ENCODE peak calls at places on chromosomes 6 and 20, in five cellular contexts. One of them, this sample, is unnamed.

GRCh38 chr20:37711987-37712961 is 18.4 kb downstream of the CTNNBL1 start:
- DNase-seq in activated B cell treated with CpG ODN at 0.5 μM for 24 hours: no peak
- DNase-seq in H9: no peak
- DNase-seq in uterus: no peak
- DNase-seq in CD4-positive, alpha-beta T cell: no peak
- DNase-seq in this sample: no peak

GRCh38 chr20:49790077-49790798 is 22.4 kb upstream of the SLC9A8 start:
- DNase-seq in CD4-positive, alpha-beta T cell: no peak
- DNase-seq in uterus: no peak
- DNase-seq in activated B cell treated with CpG ODN at 0.5 μM for 24 hours: no peak
- DNase-seq in H9: no peak
- DNase-seq in this sample: no peak

GRCh38 chr6:139852484-139853140 is 478.2 kb upstream of the CITED2 start:
- DNase-seq in uterus: no peak
- DNase-seq in CD4-positive, alpha-beta T cell: no peak
- DNase-seq in activated B cell treated with CpG ODN at 0.5 μM for 24 hours: no peak
- DNase-seq in H9: no peak
- DNase-seq in this sample: no peak

GRCh38 chr20:32731882-32732266 is 11.4 kb downstream of the COMMD7 start:
- DNase-seq in H9: no peak
- DNase-seq in activated B cell treated with CpG ODN at 0.5 μM for 24 hours: no peak
- DNase-seq in CD4-positive, alpha-beta T cell: no peak
- DNase-seq in uterus: no peak
- DNase-seq in this sample: no peak

GRCh38 chr6:54266400-54266923 is 41.8 kb upstream of the TINAG start:
- DNase-seq in activated B cell treated with CpG ODN at 0.5 μM for 24 hours: no peak
- DNase-seq in H9: peak; percentile 44
- DNase-seq in CD4-positive, alpha-beta T cell: no peak
- DNase-seq in uterus: no peak
- DNase-seq in this sample: no peak

GRCh38 chr6:163635731-163636344 is 221.3 kb downstream of the QKI start:
- DNase-seq in CD4-positive, alpha-beta T cell: no peak
- DNase-seq in H9: no peak
- DNase-seq in activated B cell treated with CpG ODN at 0.5 μM for 24 hours: no peak
- DNase-seq in uterus: no peak
- DNase-seq in this sample: no peak

GRCh38 chr20:35093245-35093884 is 758 bp upstream of the TRPC4AP start:
- DNase-seq in activated B cell treated with CpG ODN at 0.5 μM for 24 hours: no peak
- DNase-seq in CD4-positive, alpha-beta T cell: no peak
- DNase-seq in uterus: no peak
- DNase-seq in H9: no peak
- DNase-seq in this sample: no peak

GRCh38 chr20:41505198-41505597 is 113.0 kb downstream of the CHD6 start:
- DNase-seq in activated B cell treated with CpG ODN at 0.5 μM for 24 hours: no peak
- DNase-seq in H9: no peak
- DNase-seq in CD4-positive, alpha-beta T cell: no peak
- DNase-seq in uterus: no peak
- DNase-seq in this sample: no peak

GRCh38 chr6:129402244-129402643 is 307.7 kb downstream of the ARHGAP18 start:
- DNase-seq in uterus: no peak
- DNase-seq in activated B cell treated with CpG ODN at 0.5 μM for 24 hours: no peak
- DNase-seq in CD4-positive, alpha-beta T cell: no peak
- DNase-seq in H9: no peak
- DNase-seq in this sample: no peak

GRCh38 chr6:74115674-74116073 is 419.7 kb downstream of the CD109 start:
- DNase-seq in uterus: no peak
- DNase-seq in activated B cell treated with CpG ODN at 0.5 μM for 24 hours: no peak
- DNase-seq in CD4-positive, alpha-beta T cell: no peak
- DNase-seq in H9: no peak
- DNase-seq in this sample: no peak

GRCh38 chr6:142302427-142303190 is 802 bp downstream of the ADGRG6 start:
- DNase-seq in uterus: no peak
- DNase-seq in H9: peak; percentile 33
- DNase-seq in activated B cell treated with CpG ODN at 0.5 μM for 24 hours: no peak
- DNase-seq in CD4-positive, alpha-beta T cell: no peak
- DNase-seq in this sample: no peak

GRCh38 chr6:114310053-114310452 is 32.8 kb downstream of the HS3ST5 start:
- DNase-seq in activated B cell treated with CpG ODN at 0.5 μM for 24 hours: no peak
- DNase-seq in CD4-positive, alpha-beta T cell: no peak
- DNase-seq in uterus: no peak
- DNase-seq in H9: no peak
- DNase-seq in this sample: no peak

GRCh38 chr6:37495199-37495913 is 4.3 kb downstream of the CCDC167 start:
- DNase-seq in activated B cell treated with CpG ODN at 0.5 μM for 24 hours: no peak
- DNase-seq in H9: no peak
- DNase-seq in CD4-positive, alpha-beta T cell: no peak
- DNase-seq in uterus: no peak
- DNase-seq in this sample: no peak

GRCh38 chr6:3454206-3455016 is 2.4 kb downstream of the SLC22A23 start:
- DNase-seq in activated B cell treated with CpG ODN at 0.5 μM for 24 hours: no peak
- DNase-seq in uterus: no peak
- DNase-seq in H9: no peak
- DNase-seq in CD4-positive, alpha-beta T cell: no peak
- DNase-seq in this sample: no peak

GRCh38 chr6:120451508-120451907 is 882.8 kb downstream of the TBC1D32 start:
- DNase-seq in CD4-positive, alpha-beta T cell: no peak
- DNase-seq in H9: no peak
- DNase-seq in uterus: no peak
- DNase-seq in activated B cell treated with CpG ODN at 0.5 μM for 24 hours: no peak
- DNase-seq in this sample: no peak

GRCh38 chr6:79628466-79629288 is 2.5 kb upstream of the SH3BGRL2 start:
- DNase-seq in H9: no peak
- DNase-seq in CD4-positive, alpha-beta T cell: no peak
- DNase-seq in activated B cell treated with CpG ODN at 0.5 μM for 24 hours: no peak
- DNase-seq in uterus: no peak
- DNase-seq in this sample: no peak

GRCh38 chr6:33410711-33411631 is at the start of gene PHF1:
- DNase-seq in activated B cell treated with CpG ODN at 0.5 μM for 24 hours: peak; percentile 86
- DNase-seq in uterus: no peak
- DNase-seq in CD4-positive, alpha-beta T cell: no peak
- DNase-seq in H9: no peak
- DNase-seq in this sample: peak; percentile 31

GRCh38 chr6:101294676-101295075 is 98.8 kb upstream of the GRIK2 start:
- DNase-seq in CD4-positive, alpha-beta T cell: no peak
- DNase-seq in activated B cell treated with CpG ODN at 0.5 μM for 24 hours: no peak
- DNase-seq in H9: no peak
- DNase-seq in uterus: no peak
- DNase-seq in this sample: no peak

GRCh38 chr6:72620866-72621242 is 1.0 kb upstream of the KCNQ5 start:
- DNase-seq in activated B cell treated with CpG ODN at 0.5 μM for 24 hours: peak; percentile 16
- DNase-seq in CD4-positive, alpha-beta T cell: peak; percentile 33
- DNase-seq in H9: peak; percentile 31
- DNase-seq in uterus: no peak
- DNase-seq in this sample: no peak

GRCh38 chr6:127794405-127794804 is 106.5 kb downstream of the THEMIS start:
- DNase-seq in CD4-positive, alpha-beta T cell: no peak
- DNase-seq in activated B cell treated with CpG ODN at 0.5 μM for 24 hours: no peak
- DNase-seq in H9: no peak
- DNase-seq in uterus: no peak
- DNase-seq in this sample: no peak

GRCh38 chr6:166344240-166344639 is 1.9 kb upstream of the SFT2D1 start:
- DNase-seq in uterus: no peak
- DNase-seq in CD4-positive, alpha-beta T cell: no peak
- DNase-seq in activated B cell treated with CpG ODN at 0.5 μM for 24 hours: no peak
- DNase-seq in H9: no peak
- DNase-seq in this sample: no peak

DNA sequence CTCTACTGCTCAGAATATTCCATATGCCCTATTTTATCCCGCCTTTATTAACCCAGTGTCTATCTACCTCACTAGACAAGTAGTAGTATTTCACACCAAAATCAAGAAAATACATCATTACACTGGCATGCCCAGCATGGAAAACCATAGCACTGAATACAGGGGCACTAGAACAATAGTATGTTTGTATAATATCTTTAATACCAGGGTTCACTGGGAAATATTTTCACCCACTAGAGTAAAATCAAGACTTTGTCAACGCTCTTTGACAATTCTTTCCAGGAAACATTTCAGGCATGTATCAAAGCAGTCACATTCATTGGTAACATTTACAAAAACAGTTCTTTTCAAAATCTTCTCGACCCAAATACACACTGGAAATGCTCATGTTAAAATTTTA is 119.3 kb upstream of the BEND6 start:
- DNase-seq in CD4-positive, alpha-beta T cell: no peak
- DNase-seq in H9: no peak
- DNase-seq in activated B cell treated with CpG ODN at 0.5 μM for 24 hours: no peak
- DNase-seq in uterus: no peak
- DNase-seq in this sample: no peak
- TF ChIP-seq CTCF in CD4-positive, alpha-beta T cell: no peak
- TF ChIP-seq CTCF in H9: no peak
- TF ChIP-seq CTCF in activated B cell treated with CpG ODN at 0.5 μM for 24 hours: no peak
- TF ChIP-seq CTCF in uterus: no peak
- TF ChIP-seq CTCF in this sample: no peak

GRCh38 chr6:169654590-169655391 is 47.0 kb downstream of the WDR27 start:
- DNase-seq in CD4-positive, alpha-beta T cell: peak; percentile 72
- DNase-seq in uterus: peak; percentile 79
- DNase-seq in H9: no peak
- DNase-seq in activated B cell treated with CpG ODN at 0.5 μM for 24 hours: no peak
- DNase-seq in this sample: peak; percentile 63
- TF ChIP-seq CTCF in CD4-positive, alpha-beta T cell: no peak
- TF ChIP-seq CTCF in uterus: peak; percentile 19
- TF ChIP-seq CTCF in H9: peak; percentile 37
- TF ChIP-seq CTCF in activated B cell treated with CpG ODN at 0.5 μM for 24 hours: no peak
- TF ChIP-seq CTCF in this sample: no peak

DNA sequence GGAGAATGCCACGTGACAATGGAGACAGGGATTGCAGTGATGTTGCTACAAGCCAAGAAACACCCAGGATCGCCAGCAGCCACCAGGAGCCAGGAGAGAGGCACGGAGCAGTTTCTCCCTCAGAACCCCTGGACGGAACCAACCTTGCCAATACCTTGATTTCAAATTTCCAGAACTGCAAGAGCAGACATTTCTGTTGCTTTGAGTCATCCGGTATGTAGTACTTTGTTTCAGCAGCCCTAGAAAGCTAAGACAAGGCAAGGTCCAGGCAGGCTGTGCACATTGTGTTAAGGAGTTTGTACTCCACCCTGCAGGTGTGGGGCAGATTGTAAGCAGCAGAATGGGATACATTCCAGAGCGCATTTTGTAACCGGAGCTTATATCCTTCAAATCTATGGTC is 48.3 kb downstream of the TRERF1 start:
- DNase-seq in CD4-positive, alpha-beta T cell: no peak
- DNase-seq in H9: no peak
- DNase-seq in activated B cell treated with CpG ODN at 0.5 μM for 24 hours: no peak
- DNase-seq in uterus: no peak
- DNase-seq in this sample: no peak
- TF ChIP-seq CTCF in CD4-positive, alpha-beta T cell: no peak
- TF ChIP-seq CTCF in H9: peak; percentile 22
- TF ChIP-seq CTCF in activated B cell treated with CpG ODN at 0.5 μM for 24 hours: no peak
- TF ChIP-seq CTCF in uterus: no peak
- TF ChIP-seq CTCF in this sample: no peak

DNA sequence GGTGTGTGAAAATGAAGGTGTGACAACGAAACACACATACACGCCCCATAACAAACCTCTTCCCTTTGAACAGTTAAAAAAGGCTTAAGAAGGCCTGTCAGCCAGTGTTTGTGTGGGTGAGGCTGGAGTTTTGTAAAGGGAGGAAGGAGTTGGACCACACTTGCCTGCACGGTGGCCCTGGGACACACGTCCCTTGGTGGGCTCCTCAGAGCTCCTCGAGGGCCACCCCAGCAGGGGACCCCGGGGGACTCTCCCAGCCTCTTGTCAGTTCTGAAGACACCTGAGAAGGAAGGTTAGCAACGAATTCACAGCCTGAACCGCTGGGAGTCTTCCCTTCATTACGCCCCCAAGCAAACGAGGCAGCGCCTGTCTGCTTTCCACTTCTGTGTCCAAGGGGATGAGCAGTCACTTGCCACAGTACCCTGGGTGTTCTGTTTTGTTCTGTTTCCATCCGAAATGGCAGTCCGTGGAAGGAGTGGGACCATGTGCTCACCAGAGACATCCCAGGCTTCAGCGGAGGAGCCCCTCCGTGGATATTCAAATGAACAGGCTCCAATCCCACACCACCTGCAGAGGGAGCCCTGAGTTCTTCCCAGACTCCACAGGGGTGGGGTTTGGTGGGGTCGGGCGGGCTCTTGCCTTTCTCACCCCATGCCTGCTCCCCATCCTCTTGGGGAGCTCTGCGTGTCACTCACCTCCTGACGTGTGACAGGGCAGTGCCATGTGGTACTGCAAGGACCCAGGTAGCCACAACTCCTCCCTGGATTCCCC is 68.6 kb downstream of the NRN1 start:
- DNase-seq in activated B cell treated with CpG ODN at 0.5 μM for 24 hours: no peak
- DNase-seq in uterus: no peak
- DNase-seq in H9: no peak
- DNase-seq in CD4-positive, alpha-beta T cell: no peak
- DNase-seq in this sample: no peak
- TF ChIP-seq CTCF in activated B cell treated with CpG ODN at 0.5 μM for 24 hours: no peak
- TF ChIP-seq CTCF in uterus: no peak
- TF ChIP-seq CTCF in H9: peak; percentile 36
- TF ChIP-seq CTCF in CD4-positive, alpha-beta T cell: no peak
- TF ChIP-seq CTCF in this sample: peak; percentile 7

This sample was measured in tibial nerve.